ENCODE peak calls at places on chromosomes 5 and 9, in nine cellular contexts. U, Y, F, B, E, M, X, J and H are unnamed samples.
A peak's percentile ranks its signal among the peaks of the same experiment; 100 is the strongest.

GRCh38 chr5:134945041-134945440 is 22.7 kb upstream of the CATSPER3 start:
- DNase-seq in F (no peak), U (no peak), M (peak; percentile 19), X (no peak), Y (no peak), J (no peak), B (no peak), E (no peak), H (no peak)

GRCh38 chr9:2116073-2116472 is 100.9 kb downstream of the SMARCA2 start:
- DNase-seq in J (no peak), M (no peak), U (no peak), F (no peak), B (no peak), X (no peak), E (peak; percentile 23), Y (no peak), H (no peak)

GRCh38 chr5:60066502-60066901 is 173.0 kb upstream of the PDE4D start:
- DNase-seq in E (no peak), F (no peak), J (no peak), M (peak; percentile 1), X (no peak), B (no peak), Y (no peak), U (no peak), H (no peak)

GRCh38 chr5:15463231-15463630 is 36.7 kb upstream of the FBXL7 start:
- DNase-seq in X (no peak), M (peak; percentile 33), U (no peak), J (no peak), E (no peak), Y (no peak), B (no peak), F (no peak), H (no peak)

GRCh38 chr5:176692835-176693476 is 45.7 kb downstream of the TSPAN17 start:
- DNase-seq in B (peak; percentile 18), E (no peak), J (no peak), M (no peak), U (peak; percentile 73), X (no peak), F (no peak), Y (no peak), H (no peak)

GRCh38 chr9:37976714-37977477 is 73.0 kb upstream of the SLC25A51 start:
- DNase-seq in Y (no peak), E (no peak), X (peak; percentile 52), J (peak; percentile 78), B (no peak), U (no peak), F (peak; percentile 78), M (peak; percentile 97), H (no peak)

GRCh38 chr9:134258828-134259546 is 67.3 kb upstream of the RXRA start:
- DNase-seq in Y (peak; percentile 57), B (peak; percentile 83), U (no peak), X (no peak), M (no peak), E (no peak), J (peak; percentile 77), F (no peak), H (no peak)

GRCh38 chr5:61450170-61450815 is 118.2 kb downstream of the ZSWIM6 start:
- DNase-seq in J (no peak), Y (no peak), M (peak; percentile 91), U (no peak), E (peak; percentile 35), B (no peak), X (no peak), F (peak; percentile 23), H (no peak)

GRCh38 chr5:178458140-178458539 is 132.1 kb downstream of the COL23A1 start:
- DNase-seq in E (no peak), Y (peak; percentile 22), F (no peak), X (no peak), J (no peak), U (no peak), M (no peak), B (no peak), H (no peak)

GRCh38 chr9:134024828-134025605 is at the start of gene BRD3OS:
- DNase-seq in Y (peak; percentile 96), B (peak; percentile 98), F (peak; percentile 98), X (peak; percentile 95), U (peak; percentile 97), E (peak; percentile 93), M (peak; percentile 99), J (peak; percentile 99), H (peak; percentile 96)

GRCh38 chr5:138455191-138455930 is 9.9 kb upstream of the EGR1 start:
- DNase-seq in E (no peak), M (no peak), F (no peak), Y (no peak), B (no peak), U (no peak), J (peak; percentile 51), X (no peak), H (no peak)

GRCh38 chr5:127290946-127291763 is 559 bp downstream of the MEGF10 start:
- DNase-seq in X (no peak), U (peak; percentile 13), M (no peak), B (no peak), Y (no peak), J (no peak), E (no peak), F (no peak), H (no peak)

GRCh38 chr9:113599647-113600476 is 136.3 kb downstream of the RGS3 start:
- DNase-seq in J (no peak), B (peak; percentile 70), X (no peak), F (peak; percentile 18), M (peak; percentile 93), Y (no peak), U (no peak), E (no peak), H (no peak)

GRCh38 chr5:176473335-176474006 is 25.3 kb downstream of the FAF2 start:
- DNase-seq in J (no peak), X (no peak), E (no peak), M (peak; percentile 64), B (no peak), F (no peak), U (no peak), Y (no peak), H (no peak)

GRCh38 chr5:178221857-178222256 is 10.7 kb downstream of the PHYKPL start:
- DNase-seq in Y (no peak), F (no peak), M (no peak), U (peak; percentile 21), B (no peak), X (no peak), E (no peak), J (no peak), H (no peak)

GRCh38 chr9:130987054-130987453 is 21.9 kb upstream of the LAMC3 start:
- DNase-seq in M (no peak), Y (no peak), X (no peak), E (no peak), F (no peak), U (no peak), B (no peak), J (no peak), H (no peak)

GRCh38 chr9:79357185-79357584 is 214.6 kb upstream of the TLE4 start:
- DNase-seq in F (no peak), B (no peak), Y (no peak), M (no peak), E (no peak), X (no peak), J (no peak), U (no peak), H (no peak)

GRCh38 chr9:4714266-4715016 is 26.6 kb downstream of the AK3 start:
- DNase-seq in J (no peak), E (no peak), B (no peak), M (peak; percentile 50), Y (no peak), F (no peak), U (no peak), X (no peak), H (no peak)

GRCh38 chr5:138463335-138464017 is 1.8 kb upstream of the EGR1 start:
- DNase-seq in M (no peak), X (peak; percentile 48), E (no peak), U (peak; percentile 41), F (peak; percentile 70), B (no peak), Y (no peak), J (peak; percentile 84), H (no peak)

GRCh38 chr5:33831041-33831440 is 60.7 kb downstream of the ADAMTS12 start:
- DNase-seq in F (no peak), M (no peak), Y (no peak), X (no peak), E (no peak), B (no peak), U (no peak), J (no peak), H (no peak)

GRCh38 chr9:136439550-136440408 is at the start of gene INPP5E:
- DNase-seq in M (peak; percentile 56), U (peak; percentile 83), X (peak; percentile 76), Y (peak; percentile 82), B (peak; percentile 76), E (peak; percentile 79), F (peak; percentile 73), J (peak; percentile 78), H (no peak)
- TF ChIP-seq POLR2A in M (peak; percentile 62), U (no peak), X (no peak), Y (no peak), B (peak; percentile 17), E (peak; percentile 59), F (peak; percentile 24), J (no peak), H (no peak)

DNA sequence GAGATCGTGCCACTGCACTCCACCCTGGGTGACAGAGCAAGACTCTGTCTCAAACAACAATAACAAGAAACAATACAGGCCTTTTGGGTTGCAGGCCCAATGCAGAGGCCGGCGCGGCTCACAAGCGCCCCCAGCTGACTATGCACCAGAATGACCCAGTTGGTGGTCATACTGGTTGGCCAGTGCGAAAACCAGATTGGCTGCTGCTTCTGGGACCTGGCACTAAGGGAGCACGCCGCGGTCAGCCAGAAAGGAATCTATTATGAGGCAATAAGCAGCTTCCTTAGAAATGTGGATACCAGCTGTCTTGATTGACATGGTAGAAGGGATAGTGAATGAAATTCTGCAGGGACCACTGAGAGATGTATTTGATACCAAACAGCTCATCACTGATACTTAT is 35.0 kb downstream of the RANBP17 start:
- DNase-seq in U (no peak), X (no peak), B (no peak), M (peak; percentile 18), E (no peak), Y (peak; percentile 26), F (peak; percentile 18), J (no peak), H (no peak)
- TF ChIP-seq CTCF in U (no peak), X (no peak), B (peak; percentile 39), M (peak; percentile 41), E (no peak), Y (no peak), F (peak; percentile 49), J (no peak), H (no peak)

DNA sequence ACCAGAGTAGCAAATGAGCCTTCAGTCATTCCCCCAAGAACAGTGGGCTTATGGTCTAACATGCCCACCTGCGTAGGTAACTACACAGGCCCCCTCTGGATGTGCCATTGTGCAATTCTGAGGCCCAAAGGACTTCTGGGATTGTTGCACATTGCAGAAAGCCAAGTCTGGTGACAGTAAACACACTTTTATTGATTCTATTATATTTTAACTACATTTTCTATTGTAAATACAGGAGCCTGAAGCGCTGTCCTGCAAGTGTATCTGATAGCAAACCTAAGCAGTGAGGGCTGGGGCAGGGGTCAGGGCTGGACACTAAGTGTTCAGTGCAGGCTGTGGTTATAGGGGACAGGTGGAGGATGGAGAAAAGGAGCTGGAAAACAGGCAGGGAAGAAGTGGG is 57.5 kb downstream of the TEX10 start:
- DNase-seq in F (no peak), Y (no peak), U (no peak), E (no peak), B (no peak), M (no peak), J (no peak), X (no peak), H (no peak)
- TF ChIP-seq POLR2A in F (no peak), Y (no peak), U (no peak), E (no peak), B (no peak), M (no peak), J (no peak), X (no peak), H (no peak)

GRCh38 chr5:66724740-66725139 is 128.5 kb downstream of the MAST4 start:
- DNase-seq in U (no peak), F (no peak), E (no peak), J (no peak), B (no peak), M (no peak), Y (no peak), X (no peak), H (no peak)
- TF ChIP-seq CTCF in U (no peak), F (no peak), E (peak; percentile 12), J (no peak), B (no peak), M (peak; percentile 10), Y (no peak), X (no peak), H (no peak)